ENCODE peak calls at places on chromosomes 4 and X, in four cellular contexts. One of them, this sample, is unnamed. For H3K9me3, the result is how much of the 10 kb centered on the place peaks cover.

GRCh38 chrX:39645059-39645895 is 452.5 kb downstream of the BCOR start:
- DNase-seq in GM23248: peak
- DNase-seq in spleen: no peak
- DNase-seq in prostate gland: no peak
- DNase-seq in this sample: no peak

GRCh38 chr4:152454398-152455011 is 81.4 kb downstream of the FBXW7 start:
- DNase-seq in GM23248: peak
- DNase-seq in prostate gland: no peak
- DNase-seq in spleen: no peak
- DNase-seq in this sample: no peak

GRCh38 chr4:108033348-108033747 is 43.7 kb downstream of the HADH start:
- DNase-seq in prostate gland: no peak
- DNase-seq in GM23248: no peak
- DNase-seq in spleen: no peak
- DNase-seq in this sample: no peak

GRCh38 chrX:124223524-124223923 is 108.9 kb upstream of the TEX13D start:
- DNase-seq in spleen: no peak
- DNase-seq in prostate gland: no peak
- DNase-seq in GM23248: no peak
- DNase-seq in this sample: no peak

GRCh38 chrX:13023526-13024469 is 20.6 kb downstream of the FAM9C start:
- DNase-seq in GM23248: no peak
- DNase-seq in prostate gland: no peak
- DNase-seq in spleen: no peak
- DNase-seq in this sample: no peak

GRCh38 chr4:38131371-38132139 is 171.4 kb downstream of the PTTG2 start:
- DNase-seq in prostate gland: no peak
- DNase-seq in GM23248: no peak
- DNase-seq in spleen: no peak
- DNase-seq in this sample: peak

GRCh38 chr4:158578476-158578875 is 56.8 kb downstream of the RXFP1 start:
- DNase-seq in spleen: no peak
- DNase-seq in GM23248: peak
- DNase-seq in prostate gland: no peak
- DNase-seq in this sample: no peak

GRCh38 chr4:126604273-126604867 is 1028.4 kb upstream of the INTU start:
- DNase-seq in spleen: no peak
- DNase-seq in GM23248: peak
- DNase-seq in prostate gland: no peak
- DNase-seq in this sample: no peak

DNA sequence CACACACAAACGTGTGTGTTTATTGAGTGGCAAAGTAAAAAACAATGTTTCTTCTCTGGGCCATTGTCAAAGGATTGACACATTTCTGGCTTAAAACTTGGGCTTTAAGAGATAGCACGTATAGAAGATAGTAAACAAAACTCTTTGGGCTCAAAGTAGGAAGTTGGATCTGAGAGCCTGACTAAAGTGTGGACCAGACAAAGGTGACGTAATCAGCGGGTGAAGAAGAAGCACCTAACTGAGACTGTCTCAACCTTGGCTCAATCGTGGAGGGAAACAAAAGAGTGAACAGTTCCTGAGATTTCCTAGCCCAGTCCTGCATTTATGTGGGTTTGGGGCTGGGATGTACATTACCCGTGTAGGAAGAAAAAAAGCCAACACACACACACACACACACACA is 13.7 kb downstream of the PFKFB1 start:
- DNase-seq in GM23248: no peak
- DNase-seq in spleen: no peak
- DNase-seq in prostate gland: no peak
- DNase-seq in this sample: no peak
- H3K9me3 ChIP-seq in GM23248: under half
- H3K9me3 ChIP-seq in spleen: under half
- H3K9me3 ChIP-seq in prostate gland: under half
- H3K9me3 ChIP-seq in this sample: under half

GRCh38 chr4:170423137-170423536 is 333.4 kb upstream of the AADAT start:
- DNase-seq in GM23248: peak
- DNase-seq in spleen: no peak
- DNase-seq in prostate gland: no peak
- DNase-seq in this sample: no peak

GRCh38 chr4:170414961-170415360 is 325.2 kb upstream of the AADAT start:
- DNase-seq in GM23248: no peak
- DNase-seq in spleen: no peak
- DNase-seq in prostate gland: no peak
- DNase-seq in this sample: no peak

GRCh38 chr4:170420255-170420693 is 330.5 kb upstream of the AADAT start:
- DNase-seq in prostate gland: no peak
- DNase-seq in spleen: no peak
- DNase-seq in GM23248: peak
- DNase-seq in this sample: no peak
- H3K9me3 ChIP-seq in prostate gland: under half
- H3K9me3 ChIP-seq in spleen: under half
- H3K9me3 ChIP-seq in GM23248: under half
- H3K9me3 ChIP-seq in this sample: under half

GRCh38 chrX:17986440-17986839 is 125.3 kb upstream of the RAI2 start:
- DNase-seq in prostate gland: no peak
- DNase-seq in GM23248: no peak
- DNase-seq in spleen: no peak
- DNase-seq in this sample: no peak
- H3K9me3 ChIP-seq in prostate gland: under half
- H3K9me3 ChIP-seq in GM23248: under half
- H3K9me3 ChIP-seq in spleen: under half
- H3K9me3 ChIP-seq in this sample: under half

GRCh38 chr4:161101881-161102280 is 1061.9 kb downstream of the FSTL5 start:
- DNase-seq in spleen: no peak
- DNase-seq in GM23248: no peak
- DNase-seq in prostate gland: no peak
- DNase-seq in this sample: no peak
- H3K9me3 ChIP-seq in spleen: under half
- H3K9me3 ChIP-seq in GM23248: under half
- H3K9me3 ChIP-seq in prostate gland: under half
- H3K9me3 ChIP-seq in this sample: under half

GRCh38 chr4:86934147-86934771 is 552 bp upstream of the AFF1 start:
- DNase-seq in spleen: no peak
- DNase-seq in prostate gland: peak
- DNase-seq in GM23248: peak
- DNase-seq in this sample: no peak
- H3K9me3 ChIP-seq in spleen: under half
- H3K9me3 ChIP-seq in prostate gland: under half
- H3K9me3 ChIP-seq in GM23248: under half
- H3K9me3 ChIP-seq in this sample: under half

DNA sequence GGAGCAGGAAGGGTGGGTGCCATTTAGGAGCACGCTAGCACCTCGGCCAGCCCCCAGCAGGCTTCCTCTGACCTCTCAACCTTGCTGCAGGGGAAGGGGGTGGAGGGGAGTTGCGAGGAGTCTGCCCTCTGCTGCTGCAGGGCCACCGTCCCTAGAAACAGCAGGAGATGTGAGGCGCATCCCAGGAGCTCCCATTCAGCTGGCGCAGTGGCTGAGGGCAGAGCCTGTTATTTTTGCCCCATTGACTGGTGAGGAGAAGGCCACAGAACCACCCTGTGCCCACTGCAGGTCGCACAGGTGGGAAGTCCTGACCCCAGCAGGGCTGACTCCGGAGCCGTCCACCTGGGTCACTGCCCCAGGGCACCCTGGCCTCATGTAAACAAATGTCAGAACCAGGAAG is 8.0 kb downstream of the PDE6B start:
- DNase-seq in prostate gland: no peak
- DNase-seq in GM23248: no peak
- DNase-seq in spleen: peak
- DNase-seq in this sample: no peak
- H3K9me3 ChIP-seq in prostate gland: under half
- H3K9me3 ChIP-seq in GM23248: under half
- H3K9me3 ChIP-seq in spleen: under half
- H3K9me3 ChIP-seq in this sample: under half

DNA sequence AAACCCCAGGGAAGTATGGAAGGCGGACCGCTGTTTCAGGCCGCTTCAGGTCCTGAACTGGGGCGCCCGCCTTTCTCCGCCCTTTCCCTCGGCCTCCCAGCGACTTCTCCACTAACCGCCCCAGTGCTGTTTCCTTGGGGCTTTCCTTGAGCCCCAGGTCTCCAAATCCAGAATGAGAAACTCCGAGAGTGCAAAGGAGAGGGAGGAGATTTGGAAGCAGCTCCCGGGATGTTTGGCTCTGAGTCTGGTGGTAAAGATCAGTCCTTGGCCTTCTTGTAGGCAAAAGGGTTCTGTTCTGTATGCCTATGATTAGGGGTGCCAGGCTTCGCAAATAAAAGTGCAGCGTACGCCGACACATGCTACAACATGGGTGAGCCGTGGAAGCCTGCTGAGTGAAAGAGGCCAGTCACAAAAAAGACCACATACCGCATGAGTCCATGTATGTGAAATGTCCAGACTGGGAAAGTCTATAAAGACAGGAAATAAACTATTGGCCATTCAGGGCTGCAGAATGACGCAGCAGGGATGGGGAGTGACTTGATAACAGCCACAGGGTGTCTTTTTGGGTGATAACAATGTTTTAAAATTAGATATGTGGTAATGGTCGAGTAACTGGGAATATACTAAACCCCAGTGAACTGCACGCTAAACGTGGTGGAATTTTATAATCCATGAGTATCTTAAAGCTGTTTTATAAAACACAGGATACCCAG is 99.8 kb downstream of the TRAPPC11 start:
- DNase-seq in prostate gland: no peak
- DNase-seq in spleen: no peak
- DNase-seq in GM23248: no peak
- DNase-seq in this sample: no peak
- H3K9me3 ChIP-seq in prostate gland: under half
- H3K9me3 ChIP-seq in spleen: under half
- H3K9me3 ChIP-seq in GM23248: under half
- H3K9me3 ChIP-seq in this sample: under half

GRCh38 chrX:56000169-56000568 is 232.0 kb upstream of the KLF8 start:
- DNase-seq in GM23248: peak
- DNase-seq in prostate gland: no peak
- DNase-seq in spleen: no peak
- DNase-seq in this sample: no peak
- H3K9me3 ChIP-seq in GM23248: under half
- H3K9me3 ChIP-seq in prostate gland: under half
- H3K9me3 ChIP-seq in spleen: under half
- H3K9me3 ChIP-seq in this sample: under half

DNA sequence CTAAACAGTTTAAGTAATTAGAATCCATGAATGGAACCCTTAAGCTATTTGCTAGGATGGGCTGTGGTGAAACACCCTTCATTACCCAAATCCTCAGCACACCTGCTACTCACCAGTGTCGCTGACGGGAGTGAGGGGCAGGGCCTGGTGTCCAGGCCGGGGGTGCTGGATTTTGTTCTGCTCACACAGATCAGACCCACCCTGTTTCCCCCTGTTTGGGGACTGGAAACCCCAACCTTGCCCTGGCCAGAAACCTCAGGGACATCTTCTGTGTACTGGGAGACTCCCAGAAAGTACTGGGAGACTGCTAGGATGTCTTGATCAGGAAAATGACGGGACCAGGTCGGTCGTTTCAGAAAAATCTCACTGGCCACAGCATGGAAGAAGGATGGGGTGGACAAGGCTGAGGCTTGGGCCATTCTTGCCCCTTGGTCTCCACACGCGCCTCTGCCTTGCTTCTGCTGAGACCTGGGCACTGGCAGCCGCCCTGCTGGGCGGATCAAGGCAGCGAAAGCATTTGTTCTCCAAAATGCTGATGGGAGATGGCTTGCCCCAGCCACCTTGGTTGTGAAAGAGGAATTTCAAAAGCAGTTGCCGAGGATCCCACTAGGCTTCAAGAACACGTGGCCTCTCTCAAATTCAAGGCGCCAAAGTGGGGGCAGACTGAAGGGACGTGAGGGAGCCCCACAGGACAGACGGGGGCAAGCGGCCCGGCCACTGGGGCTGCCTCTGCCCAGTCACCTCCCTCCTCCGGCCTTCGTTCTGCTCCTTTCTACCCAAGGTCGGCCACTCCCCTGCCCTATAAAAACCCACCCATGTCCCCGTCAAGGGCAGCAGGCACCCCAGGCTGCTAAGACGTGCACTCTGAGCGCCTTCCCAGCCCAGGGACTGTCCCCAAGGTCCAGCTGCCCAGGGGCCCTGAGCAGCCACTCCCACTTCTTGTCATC is 23.5 kb upstream of the PDE6B start:
- DNase-seq in spleen: peak
- DNase-seq in GM23248: no peak
- DNase-seq in prostate gland: no peak
- DNase-seq in this sample: no peak
- H3K9me3 ChIP-seq in spleen: under half
- H3K9me3 ChIP-seq in GM23248: under half
- H3K9me3 ChIP-seq in prostate gland: under half
- H3K9me3 ChIP-seq in this sample: under half

DNA sequence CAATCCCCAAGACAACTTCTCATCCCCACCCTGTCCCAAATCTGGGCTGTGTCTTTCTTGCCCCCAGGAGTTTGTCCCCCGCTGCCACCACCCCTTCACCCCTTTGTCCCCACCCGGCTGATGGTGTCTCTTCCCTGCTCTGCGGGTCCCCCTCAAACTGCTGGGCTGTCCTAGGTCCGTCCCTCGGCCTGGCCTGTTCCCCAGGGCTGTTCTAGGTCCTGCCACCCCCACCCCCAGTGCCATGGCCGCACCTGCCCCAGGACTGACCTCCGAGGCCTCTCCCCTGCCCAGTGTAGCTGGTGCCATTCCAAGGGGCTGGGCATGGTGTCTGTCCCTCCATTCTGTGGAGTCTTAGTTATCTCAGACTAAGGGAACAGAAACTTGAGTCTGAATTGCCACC is 2.4 kb downstream of the PDE6B start:
- DNase-seq in spleen: peak
- DNase-seq in prostate gland: no peak
- DNase-seq in GM23248: no peak
- DNase-seq in this sample: no peak
- H3K9me3 ChIP-seq in spleen: under half
- H3K9me3 ChIP-seq in prostate gland: under half
- H3K9me3 ChIP-seq in GM23248: under half
- H3K9me3 ChIP-seq in this sample: under half